ENCODE peak calls at places on chromosome 6, in nine cellular contexts. Y is fibroblast of mammary gland, C is progenitor cell of endocrine pancreas, E is tibial artery, P is pancreas, K is RWPE1, B is GM13977, J is epithelial cell of proximal tubule, T is prostate gland. U is an unnamed sample.

GRCh38 chr6:34154668-34155447 is 9.0 kb upstream of the GRM4 start:
- DNase-seq in J (no peak), E (peak), K (peak), P (peak), Y (peak), B (peak), C (peak), T (no peak), U (peak)

GRCh38 chr6:15474196-15474595 is 188.6 kb downstream of the DTNBP1 start:
- DNase-seq in P (no peak), J (no peak), E (no peak), C (no peak), B (no peak), Y (peak), T (no peak), K (no peak), U (no peak)

GRCh38 chr6:83514877-83515466 is 2.6 kb downstream of the PRSS35 start:
- DNase-seq in B (peak), J (peak), E (no peak), K (peak), T (peak), P (no peak), C (peak), Y (peak), U (peak)

GRCh38 chr6:139442188-139442625 is 67.8 kb upstream of the CITED2 start:
- DNase-seq in P (no peak), K (no peak), C (no peak), J (no peak), Y (no peak), E (no peak), T (no peak), B (no peak), U (no peak)

GRCh38 chr6:125191916-125192609 is 38.5 kb downstream of the TPD52L1 start:
- DNase-seq in C (no peak), J (peak), P (no peak), B (peak), E (peak), T (peak), K (peak), Y (peak), U (peak)

GRCh38 chr6:153947817-153948447 is 91.1 kb upstream of the OPRM1 start:
- DNase-seq in E (no peak), T (no peak), B (peak), J (no peak), Y (peak), P (no peak), K (peak), C (peak), U (peak)

GRCh38 chr6:42403415-42403814 is 48.3 kb downstream of the TRERF1 start:
- DNase-seq in Y (peak), P (no peak), J (no peak), B (no peak), E (no peak), T (no peak), C (no peak), K (peak), U (no peak)

GRCh38 chr6:161010418-161010817 is 18.8 kb downstream of the MAP3K4 start:
- DNase-seq in K (peak), T (no peak), P (no peak), J (no peak), C (no peak), B (no peak), Y (peak), E (no peak), U (no peak)

GRCh38 chr6:37990762-37991525 is 171.4 kb downstream of the ZFAND3 start:
- DNase-seq in B (no peak), P (no peak), C (no peak), J (peak), T (no peak), K (peak), E (no peak), Y (peak), U (no peak)

GRCh38 chr6:3347237-3347636 is 88.5 kb downstream of the PSMG4 start:
- DNase-seq in C (no peak), K (no peak), B (no peak), Y (no peak), T (no peak), P (no peak), E (no peak), J (no peak), U (no peak)

GRCh38 chr6:111980979-111981378 is 72.9 kb upstream of the CCN6 start:
- DNase-seq in C (no peak), J (no peak), B (no peak), Y (peak), E (no peak), T (no peak), P (no peak), K (no peak), U (no peak)

GRCh38 chr6:123808556-123808955 is 4.9 kb downstream of the NKAIN2 start:
- DNase-seq in Y (no peak), J (no peak), T (no peak), E (no peak), P (no peak), C (no peak), K (peak), B (no peak), U (no peak)

GRCh38 chr6:12479885-12480284 is 189.7 kb downstream of the EDN1 start:
- DNase-seq in J (no peak), C (no peak), K (no peak), E (no peak), T (no peak), Y (peak), B (no peak), P (no peak), U (no peak)

DNA sequence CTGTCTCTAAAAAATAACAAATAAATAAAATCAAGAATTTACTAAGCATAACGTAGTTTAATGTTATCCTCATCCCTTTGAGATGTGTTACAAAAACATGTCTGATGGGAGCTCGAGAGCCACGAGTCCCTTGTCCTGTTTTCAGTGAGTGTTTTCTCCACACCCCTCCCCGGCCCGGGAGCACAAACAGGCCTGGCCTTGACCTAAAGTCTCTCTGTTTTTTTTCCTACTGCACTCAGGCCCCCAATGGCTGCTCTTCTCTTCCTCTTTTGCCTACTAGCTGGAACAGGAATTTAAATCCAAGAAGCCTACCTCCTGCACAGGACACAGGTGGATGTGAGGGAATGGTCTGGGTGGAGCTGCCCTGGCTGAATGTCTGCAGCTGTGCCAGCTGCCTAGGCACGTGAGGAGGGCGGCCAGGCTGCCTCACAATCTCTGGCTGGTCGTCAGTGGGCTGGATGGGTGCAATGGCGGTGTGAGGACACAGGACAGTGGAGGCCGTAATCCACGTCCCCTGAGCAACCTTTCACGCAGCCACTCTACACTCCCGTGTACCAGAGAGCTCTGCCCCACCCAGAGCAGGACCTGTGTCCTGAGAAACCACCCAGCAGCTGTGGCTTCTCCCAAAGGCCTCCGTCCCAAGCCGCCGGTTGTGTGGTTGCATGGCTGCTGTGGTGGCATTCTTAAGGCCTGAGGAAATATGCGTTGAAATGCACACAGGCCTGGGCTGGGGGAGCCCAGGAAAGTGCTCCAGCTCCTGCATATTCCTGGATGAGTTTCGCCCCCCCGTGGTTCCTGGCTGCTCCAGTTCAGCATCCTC is 117.5 kb downstream of the FAM120B start:
- DNase-seq in C (no peak), K (no peak), Y (no peak), J (no peak), B (no peak), P (no peak), T (no peak), E (no peak), U (no peak)
- TF ChIP-seq CTCF in C (no peak), K (no peak), Y (no peak), J (no peak), B (no peak), P (no peak), T (no peak), E (no peak), U (no peak)

DNA sequence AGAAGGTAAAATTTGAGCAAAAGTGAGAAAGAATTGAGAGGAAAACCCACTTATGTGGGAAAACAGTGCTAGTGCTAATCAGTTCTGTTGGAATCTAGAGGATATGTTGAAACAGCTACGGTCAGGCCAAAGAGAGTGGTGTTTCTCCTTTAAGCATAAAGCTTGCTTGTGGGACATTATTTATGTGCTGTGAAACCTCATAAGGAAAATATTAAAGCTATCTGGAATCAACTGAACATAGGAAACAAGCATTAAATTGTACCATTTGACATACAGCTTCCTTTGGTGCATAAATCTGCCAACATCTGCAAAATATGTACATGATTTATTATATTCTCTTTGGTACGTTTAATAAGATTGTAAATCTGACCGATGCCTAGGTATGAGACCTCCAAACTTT is 182.4 kb upstream of the PDE10A start:
- DNase-seq in J (no peak), T (no peak), Y (no peak), B (no peak), C (no peak), P (no peak), E (no peak), K (no peak), U (no peak)
- TF ChIP-seq CTCF in J (no peak), T (no peak), Y (no peak), B (no peak), C (no peak), P (no peak), E (no peak), K (no peak), U (no peak)

GRCh38 chr6:26122005-26122388 is 34.8 kb downstream of the HFE start:
- DNase-seq in K (no peak), C (no peak), E (no peak), T (no peak), Y (no peak), B (no peak), P (no peak), J (no peak), U (peak)
- TF ChIP-seq CTCF in K (no peak), C (no peak), E (no peak), T (no peak), Y (no peak), B (no peak), P (no peak), J (no peak), U (no peak)

GRCh38 chr6:167662881-167663205 is 163.9 kb upstream of the AFDN start:
- DNase-seq in E (no peak), K (no peak), J (no peak), C (no peak), P (peak), Y (no peak), T (no peak), B (no peak), U (no peak)
- TF ChIP-seq CTCF in E (no peak), K (no peak), J (no peak), C (no peak), P (no peak), Y (no peak), T (no peak), B (no peak), U (no peak)